ENCODE peak calls at places on chromosomes 7 and 10, in six cellular contexts. C is pancreas, X is cardiac fibroblast, H is Peyer's patch, L is epithelial cell of esophagus, D is kidney epithelial cell. Y is an unnamed sample.

GRCh38 chr7:51045319-51046102 is 262.8 kb upstream of the GRB10 start:
- DNase-seq in L (peak), H (no peak), C (no peak), D (peak), X (peak), Y (no peak)

GRCh38 chr10:49115015-49115795 is at the start of gene VSTM4:
- DNase-seq in D (no peak), H (no peak), L (no peak), C (peak), X (peak), Y (peak)

GRCh38 chr10:74293686-74294365 is 142.8 kb downstream of the ADK start:
- DNase-seq in D (no peak), H (no peak), X (peak), L (peak), C (no peak), Y (no peak)

GRCh38 chr10:77844177-77844576 is 82.4 kb downstream of the DLG5 start:
- DNase-seq in D (no peak), X (no peak), C (no peak), L (no peak), H (no peak), Y (no peak)

GRCh38 chr10:3786295-3786981 is 1.4 kb upstream of the KLF6 start:
- DNase-seq in H (no peak), X (peak), C (peak), D (no peak), L (peak), Y (peak)

GRCh38 chr7:76069238-76069638 is 21.3 kb downstream of the MDH2 start:
- DNase-seq in H (peak), C (no peak), L (peak), D (peak), X (peak), Y (peak)

GRCh38 chr10:86253171-86254072 is 113.2 kb downstream of the GRID1 start:
- DNase-seq in X (no peak), C (no peak), L (no peak), D (no peak), H (no peak), Y (no peak)

GRCh38 chr7:37705976-37706375 is 22.4 kb downstream of the GPR141 start:
- DNase-seq in C (no peak), D (no peak), X (no peak), L (no peak), H (no peak), Y (no peak)

GRCh38 chr7:52270301-52270700 is 765.1 kb upstream of the POM121L12 start:
- DNase-seq in C (no peak), D (no peak), X (no peak), H (no peak), L (no peak), Y (no peak)

GRCh38 chr7:52269669-52270068 is 765.8 kb upstream of the POM121L12 start:
- DNase-seq in C (no peak), H (no peak), L (no peak), D (no peak), X (no peak), Y (no peak)

GRCh38 chr7:52271663-52272062 is 763.8 kb upstream of the POM121L12 start:
- DNase-seq in X (no peak), C (no peak), H (no peak), L (no peak), D (no peak), Y (no peak)

DNA sequence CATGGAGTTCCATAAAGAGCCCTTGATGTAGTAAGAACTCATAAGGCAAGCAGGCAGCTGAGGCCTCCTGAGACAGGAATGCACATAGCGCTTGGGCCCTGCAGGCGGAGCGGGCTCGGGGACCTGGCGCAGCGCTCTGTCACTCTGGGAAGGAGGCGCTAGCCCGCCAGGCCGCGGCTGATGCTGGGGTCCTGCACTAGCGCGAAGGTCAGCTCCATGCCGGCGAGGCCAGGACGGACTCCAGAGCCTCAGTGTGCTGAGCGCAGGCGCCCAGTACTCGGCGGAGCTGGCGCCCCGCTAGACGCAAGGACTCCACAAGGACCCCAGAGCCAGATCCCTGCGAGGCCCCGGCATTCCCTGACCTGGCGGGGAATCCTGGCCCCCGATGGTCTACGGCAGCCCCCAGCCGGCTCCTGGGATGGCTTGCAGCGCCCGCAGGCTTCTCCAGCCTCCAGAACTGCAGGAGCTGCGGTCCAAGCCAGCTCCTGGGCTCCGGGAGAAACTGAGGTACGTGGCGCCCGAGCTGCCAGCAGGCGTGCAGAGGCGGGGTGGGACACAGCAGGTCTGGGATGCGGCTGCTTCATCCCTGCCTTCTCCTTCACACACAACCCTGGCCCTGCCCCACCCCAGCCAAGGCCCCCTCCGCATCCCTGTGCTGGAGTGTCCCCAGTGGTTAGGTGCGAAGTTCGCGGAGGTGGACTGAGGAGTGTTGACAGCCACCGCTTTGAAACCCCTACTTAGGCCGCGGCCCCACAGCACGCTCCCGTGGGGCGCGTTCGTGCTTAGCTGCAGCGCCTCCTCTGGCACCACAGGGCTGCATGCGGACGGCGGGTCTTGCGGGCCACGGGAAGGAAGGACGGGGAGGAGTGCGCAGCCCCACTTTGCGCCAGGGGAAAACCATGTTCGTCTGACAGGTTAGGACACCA is 761.5 kb upstream of the POM121L12 start:
- DNase-seq in L (peak), X (no peak), H (no peak), C (peak), D (no peak), Y (no peak)
- H3K4me3 ChIP-seq in L (no peak), X (no peak), H (no peak), C (no peak), D (peak), Y (no peak)

DNA sequence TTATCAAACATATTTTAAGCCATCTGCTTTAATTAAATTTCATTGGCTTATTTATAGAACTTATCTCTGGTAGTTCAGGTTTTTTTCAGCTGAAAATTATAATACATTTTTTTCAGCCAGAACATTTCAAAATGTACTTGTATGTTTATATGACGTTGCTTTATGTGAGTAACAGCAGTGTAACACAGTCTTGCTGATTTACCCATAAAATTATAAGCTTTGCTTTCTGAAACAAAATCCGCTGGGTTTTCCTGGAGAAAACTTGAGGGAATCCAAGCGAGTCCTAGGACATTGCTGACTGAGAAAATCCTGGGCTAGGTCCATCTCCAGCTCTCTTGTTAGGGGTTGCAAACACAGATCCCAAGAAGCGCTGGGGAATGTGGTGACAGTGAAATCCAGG is 112.2 kb upstream of the GATA3 start:
- DNase-seq in D (no peak), H (no peak), L (no peak), C (no peak), X (no peak), Y (no peak)
- H3K4me3 ChIP-seq in D (no peak), H (no peak), L (no peak), C (no peak), X (no peak), Y (no peak)

DNA sequence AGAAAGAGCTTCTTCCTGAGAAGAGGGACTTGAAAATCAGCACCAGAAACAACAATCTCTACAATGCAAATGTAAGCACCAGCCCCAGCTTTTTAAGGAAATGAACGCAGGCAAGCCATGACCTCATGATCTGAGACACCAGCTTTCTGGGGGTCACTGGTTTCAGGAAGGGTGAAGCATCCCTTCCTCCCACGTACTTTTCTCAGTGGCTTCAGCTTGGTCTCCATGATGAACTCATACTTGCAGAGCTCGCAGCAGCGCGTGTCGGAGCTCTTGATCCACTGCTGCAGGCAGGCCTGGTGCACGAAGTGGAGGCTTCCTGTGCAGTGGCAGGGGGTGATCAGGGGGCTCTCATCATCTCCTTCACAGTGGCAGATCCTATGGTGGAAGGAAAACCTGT is 87.0 kb downstream of the ALOX5 start:
- DNase-seq in L (no peak), C (no peak), H (peak), D (no peak), X (no peak), Y (no peak)
- H3K4me3 ChIP-seq in L (no peak), C (no peak), H (no peak), D (no peak), X (no peak), Y (no peak)

GRCh38 chr7:46003896-46004875 is 83.1 kb upstream of the IGFBP3 start:
- DNase-seq in C (no peak), D (peak), H (no peak), L (peak), X (peak), Y (no peak)
- H3K4me3 ChIP-seq in C (no peak), D (no peak), H (no peak), L (no peak), X (no peak), Y (no peak)

DNA sequence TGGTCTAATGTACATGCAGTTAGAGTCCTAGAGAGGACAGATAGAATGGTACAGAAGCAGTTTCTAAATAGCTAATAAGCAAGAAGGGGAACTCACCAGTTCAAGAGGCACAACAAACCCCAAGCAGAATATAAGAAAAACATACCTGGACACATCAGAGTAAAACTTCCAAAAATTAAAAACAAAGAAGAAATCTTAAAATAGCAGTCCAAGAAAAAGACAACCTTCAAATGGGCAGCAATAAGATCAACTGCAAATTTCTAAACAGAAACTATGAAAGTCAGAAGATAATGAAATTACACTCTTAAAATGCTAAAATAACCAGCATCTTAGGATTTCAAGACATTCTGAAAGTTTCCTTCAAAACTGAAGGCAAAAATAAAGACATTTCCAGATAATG is 55.9 kb downstream of the USP6NL start:
- DNase-seq in L (no peak), D (no peak), C (no peak), X (no peak), H (no peak), Y (no peak)
- H3K4me3 ChIP-seq in L (no peak), D (no peak), C (no peak), X (no peak), H (no peak), Y (no peak)

DNA sequence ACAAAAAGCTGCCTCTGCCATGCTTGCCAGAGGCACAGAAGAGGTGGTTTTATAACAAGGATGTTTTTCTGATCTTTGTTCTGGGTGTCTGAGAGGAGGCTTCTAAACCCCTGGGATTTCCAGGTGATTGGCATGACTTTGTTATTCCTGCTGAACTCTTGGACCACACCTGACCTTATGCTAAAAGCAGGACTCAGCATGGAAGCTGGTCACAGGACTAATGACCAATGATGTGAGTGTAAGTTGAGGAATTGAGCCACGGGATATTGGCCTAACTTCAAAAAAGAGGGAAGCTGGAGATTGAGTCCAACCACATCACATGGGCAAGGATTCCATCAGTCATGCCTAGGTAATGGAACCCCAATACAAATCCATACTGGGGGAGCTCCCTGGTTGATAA is 437.9 kb downstream of the POM121L12 start:
- DNase-seq in D (no peak), C (no peak), H (no peak), X (no peak), L (peak), Y (no peak)
- H3K4me3 ChIP-seq in D (no peak), C (no peak), H (no peak), X (no peak), L (no peak), Y (no peak)

Y was measured in neural progenitor cell.